ENCODE peak calls at places on chromosomes 6 and 20, in six cellular contexts. C, V, D, F, O and N are unnamed samples.

GRCh38 chr20:20621191-20621590 is 91.3 kb downstream of the RALGAPA2 start:
- DNase-seq in V (no peak), C (peak), D (no peak), F (no peak), O (no peak), N (no peak)

GRCh38 chr6:83258517-83258916 is 65.4 kb downstream of the RWDD2A start:
- DNase-seq in O (no peak), F (peak), C (no peak), D (no peak), V (no peak), N (no peak)

GRCh38 chr20:35305682-35306556 is 13.7 kb upstream of the FAM83C start:
- DNase-seq in C (peak), V (peak), F (peak), D (no peak), O (peak), N (peak)

GRCh38 chr6:168222261-168222660 is 97.3 kb downstream of the DACT2 start:
- DNase-seq in V (no peak), C (no peak), F (no peak), O (no peak), D (no peak), N (no peak)

GRCh38 chr6:44652551-44652950 is 265.0 kb downstream of the CDC5L start:
- DNase-seq in C (peak), O (no peak), D (no peak), F (no peak), V (no peak), N (no peak)

GRCh38 chr20:62606551-62607201 is 35.6 kb upstream of the SLCO4A1 start:
- DNase-seq in V (no peak), F (no peak), C (peak), D (no peak), O (no peak), N (no peak)

GRCh38 chr20:61127311-61128044 is 124.6 kb upstream of the CDH4 start:
- DNase-seq in O (no peak), C (peak), V (peak), F (peak), D (no peak), N (peak)

GRCh38 chr20:63551068-63551467 is 2.9 kb upstream of the FNDC11 start:
- DNase-seq in C (peak), O (no peak), D (no peak), F (no peak), V (no peak), N (no peak)

GRCh38 chr20:10513931-10514575 is 78.9 kb downstream of the SLX4IP start:
- DNase-seq in C (peak), V (no peak), O (no peak), D (no peak), F (no peak), N (no peak)

GRCh38 chr6:17768388-17768787 is 61.7 kb upstream of the NUP153 start:
- DNase-seq in D (no peak), O (no peak), C (peak), V (no peak), F (peak), N (no peak)

GRCh38 chr6:99603421-99604160 is 3.0 kb upstream of the PRDM13 start:
- DNase-seq in D (no peak), V (no peak), F (no peak), O (no peak), C (peak), N (no peak)

GRCh38 chr6:37306624-37307222 is 47.1 kb upstream of the RNF8 start:
- DNase-seq in C (no peak), O (no peak), F (no peak), V (no peak), D (peak), N (no peak)